ENCODE peak calls at places on chromosomes 4 and X, in five cellular contexts. U is right atrium auricular region, E is H1, K is fibroblast of pulmonary artery, Z is heart right ventricle. H is an unnamed sample.

GRCh38 chr4:3250438-3250955 is 1.5 kb downstream of the MSANTD1 start:
- DNase-seq in U (no peak), E (peak; percentile 29), K (no peak), Z (no peak), H (no peak)

GRCh38 chr4:149345424-149345823 is 470.2 kb downstream of the IQCM start:
- DNase-seq in U (no peak), E (no peak), K (no peak), Z (no peak), H (no peak)

GRCh38 chrX:15143050-15143824 is 126.6 kb downstream of the ASB9 start:
- DNase-seq in U (no peak), E (no peak), K (peak; percentile 46), Z (peak; percentile 11), H (peak; percentile 50)

GRCh38 chr4:179634862-179635261 is 2192.6 kb upstream of the AGA start:
- DNase-seq in U (no peak), E (no peak), K (no peak), Z (no peak), H (no peak)

GRCh38 chr4:147830987-147831386 is 99.1 kb downstream of the ARHGAP10 start:
- DNase-seq in U (no peak), E (no peak), K (peak; percentile 58), Z (no peak), H (peak; percentile 71)

GRCh38 chrX:119477812-119478232 is 9.6 kb downstream of the SLC25A5 start:
- DNase-seq in U (no peak), E (no peak), K (peak; percentile 91), Z (no peak), H (peak; percentile 89)

GRCh38 chr4:27861381-27861787 is 1000.7 kb downstream of the STIM2 start:
- DNase-seq in U (no peak), E (peak; percentile 25), K (peak; percentile 60), Z (no peak), H (peak; percentile 51)

GRCh38 chr4:111406036-111406435 is 739.2 kb upstream of the FAM241A start:
- DNase-seq in U (no peak), E (no peak), K (no peak), Z (no peak), H (peak; percentile 16)

GRCh38 chr4:38980903-38981676 is 51.1 kb downstream of the TMEM156 start:
- DNase-seq in U (no peak), E (no peak), K (peak; percentile 91), Z (no peak), H (peak; percentile 69)

GRCh38 chr4:159422626-159423025 is 319.7 kb downstream of the RAPGEF2 start:
- DNase-seq in U (no peak), E (no peak), K (no peak), Z (no peak), H (no peak)

GRCh38 chr4:122614621-122615020 is 6.2 kb downstream of the IL21 start:
- DNase-seq in U (no peak), E (no peak), K (no peak), Z (no peak), H (peak; percentile 17)

GRCh38 chrX:109629310-109629709 is 4.3 kb upstream of the KCNE5 start:
- DNase-seq in U (no peak), E (no peak), K (peak; percentile 56), Z (no peak), H (peak; percentile 2)

GRCh38 chr4:19580090-19580489 is 671.6 kb upstream of the SLIT2 start:
- DNase-seq in U (no peak), E (no peak), K (peak; percentile 85), Z (no peak), H (peak; percentile 83)

GRCh38 chr4:75235359-75235951 is 278.7 kb downstream of the RCHY1 start:
- DNase-seq in U (no peak), E (no peak), K (no peak), Z (no peak), H (no peak)

GRCh38 chr4:55547461-55547770 is 707 bp upstream of the CLOCK start:
- DNase-seq in U (no peak), E (no peak), K (no peak), Z (peak; percentile 43), H (no peak)

GRCh38 chr4:5141802-5142201 is 90.5 kb downstream of the STK32B start:
- DNase-seq in U (no peak), E (no peak), K (no peak), Z (no peak), H (no peak)

GRCh38 chr4:41882622-41883347 is 52.4 kb upstream of the TMEM33 start:
- DNase-seq in U (no peak), E (no peak), K (peak; percentile 42), Z (peak; percentile 49), H (peak; percentile 26)
- H3K4me3 ChIP-seq in U (peak overlapping the region; percentile 49), E (peak overlapping the region; percentile 33), K (peak overlapping the region; percentile 8), Z (peak overlapping the region; percentile 16), H (no peak overlapping the region)

DNA sequence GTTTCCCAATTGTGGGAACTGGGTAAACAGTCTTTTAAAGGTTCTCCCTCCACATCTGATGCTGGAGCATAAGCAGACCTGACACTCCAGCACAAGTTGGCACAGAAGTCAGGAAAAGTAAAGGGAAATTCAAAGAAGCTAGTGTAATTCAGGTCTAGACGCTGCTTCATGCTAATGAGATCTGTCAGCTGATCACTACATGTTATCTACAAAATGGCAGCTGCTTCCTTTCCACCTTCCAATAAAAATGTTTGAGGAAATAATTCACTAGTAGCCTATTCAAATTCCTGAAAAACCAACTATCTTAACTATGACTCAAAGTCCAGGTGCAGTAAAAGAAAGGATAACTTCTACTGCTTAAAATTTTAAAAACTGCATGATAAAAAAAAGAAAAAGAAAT is 29.3 kb downstream of the DCAF8L2 start:
- DNase-seq in U (no peak), E (no peak), K (peak; percentile 42), Z (no peak), H (no peak)
- TF ChIP-seq CTCF in U (no peak), E (no peak), K (no peak), Z (no peak), H (no peak)

DNA sequence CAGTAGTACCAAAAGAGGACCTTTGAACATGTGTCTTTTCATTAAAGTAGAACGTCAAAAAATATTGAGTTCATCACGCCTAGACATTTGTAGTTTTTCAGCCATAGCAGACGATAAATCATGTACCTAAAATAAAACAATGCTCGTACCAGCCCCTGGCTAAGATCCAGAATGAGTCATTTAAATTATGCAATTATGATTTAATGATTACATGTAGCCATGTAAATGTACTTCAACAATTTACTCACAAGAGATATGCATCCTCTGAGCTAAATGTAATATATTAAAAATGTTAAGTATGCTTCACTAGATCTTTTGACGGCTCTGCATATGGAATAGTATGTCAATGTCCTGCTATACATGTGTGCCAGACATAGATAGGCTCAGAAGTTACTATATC is 1077.9 kb downstream of the ARAP2 start:
- DNase-seq in U (no peak), E (no peak), K (peak; percentile 0), Z (no peak), H (no peak)
- H3K4me3 ChIP-seq in U (no peak overlapping the region), E (no peak overlapping the region), K (no peak overlapping the region), Z (no peak overlapping the region), H (no peak overlapping the region)

GRCh38 chrX:11540532-11541377 is 125.0 kb downstream of the ARHGAP6 start:
- DNase-seq in U (no peak), E (no peak), K (no peak), Z (peak; percentile 12), H (no peak)
- TF ChIP-seq CTCF in U (no peak), E (no peak), K (peak; percentile 15), Z (no peak), H (peak; percentile 27)

GRCh38 chrX:57596109-57596870 is 4.5 kb downstream of the ZXDB start:
- DNase-seq in U (no peak), E (no peak), K (no peak), Z (no peak), H (peak; percentile 26)
- H3K4me3 ChIP-seq in U (no peak overlapping the region), E (peak overlapping the region; percentile 4), K (peak overlapping the region; percentile 43), Z (no peak overlapping the region), H (peak overlapping the region; percentile 55)